ENCODE peak calls at places on chromosomes 4 and X, in ten cellular contexts. G, Q, A, R, L, N, U, J, O and P are unnamed samples.

GRCh38 chr4:25865586-25865985 is 2.8 kb upstream of the SEL1L3 start:
- DNase-seq in G (peak), Q (peak), A (no peak), R (peak), L (peak), N (peak), U (peak), J (no peak), O (peak), P (peak)

GRCh38 chr4:139553751-139554670 is 2.0 kb downstream of the SETD7 start:
- DNase-seq in G (no peak), Q (no peak), A (no peak), R (no peak), L (no peak), N (no peak), U (no peak), J (no peak), O (no peak), P (no peak)

GRCh38 chr4:159451006-159451405 is 348.1 kb downstream of the RAPGEF2 start:
- DNase-seq in G (peak), Q (no peak), A (no peak), R (no peak), L (peak), N (peak), U (peak), J (no peak), O (no peak), P (no peak)

GRCh38 chrX:20364238-20364637 is 97.5 kb upstream of the RPS6KA3 start:
- DNase-seq in G (no peak), Q (no peak), A (no peak), R (no peak), L (no peak), N (no peak), U (no peak), J (no peak), O (no peak), P (no peak)

GRCh38 chrX:31931225-31931624 is 859.4 kb upstream of the FTHL17 start:
- DNase-seq in G (peak), Q (no peak), A (no peak), R (no peak), L (peak), N (no peak), U (peak), J (no peak), O (no peak), P (no peak)

GRCh38 chr4:2402453-2402852 is 16.0 kb downstream of the ZFYVE28 start:
- DNase-seq in G (no peak), Q (no peak), A (no peak), R (no peak), L (no peak), N (no peak), U (no peak), J (no peak), O (no peak), P (no peak)

GRCh38 chr4:12411072-12411471 is 982.4 kb upstream of the HS3ST1 start:
- DNase-seq in G (no peak), Q (no peak), A (no peak), R (no peak), L (peak), N (no peak), U (no peak), J (no peak), O (no peak), P (peak)

GRCh38 chrX:9482408-9482807 is 17.6 kb downstream of the TBL1X start:
- DNase-seq in G (no peak), Q (no peak), A (no peak), R (no peak), L (no peak), N (peak), U (no peak), J (no peak), O (no peak), P (no peak)

GRCh38 chr4:151688003-151688784 is 72.6 kb downstream of the GATB start:
- DNase-seq in G (no peak), Q (no peak), A (peak), R (no peak), L (no peak), N (no peak), U (peak), J (peak), O (no peak), P (peak)

GRCh38 chrX:150572206-150572605 is 3.8 kb downstream of the MTM1 start:
- DNase-seq in G (peak), Q (no peak), A (no peak), R (no peak), L (no peak), N (peak), U (no peak), J (no peak), O (no peak), P (no peak)

GRCh38 chr4:32519060-32519459 is 1798.9 kb downstream of the PCDH7 start:
- DNase-seq in G (no peak), Q (no peak), A (no peak), R (no peak), L (peak), N (no peak), U (no peak), J (no peak), O (no peak), P (peak)

GRCh38 chrX:18883234-18883960 is 100.5 kb downstream of the PHKA2 start:
- DNase-seq in G (no peak), Q (peak), A (no peak), R (no peak), L (no peak), N (peak), U (no peak), J (no peak), O (peak), P (no peak)

GRCh38 chrX:72492499-72492898 is 80.1 kb downstream of the HDAC8 start:
- DNase-seq in G (no peak), Q (no peak), A (no peak), R (no peak), L (no peak), N (no peak), U (no peak), J (no peak), O (no peak), P (no peak)

GRCh38 chr4:57071340-57071739 is 38.8 kb downstream of the IGFBP7 start:
- DNase-seq in G (peak), Q (no peak), A (no peak), R (peak), L (peak), N (no peak), U (peak), J (no peak), O (no peak), P (peak)

GRCh38 chrX:74286950-74287349 is 17.0 kb upstream of the ZCCHC13 start:
- DNase-seq in G (peak), Q (no peak), A (no peak), R (no peak), L (peak), N (peak), U (peak), J (no peak), O (no peak), P (peak)

GRCh38 chr4:2289311-2289954 is 27.5 kb upstream of the MXD4 start:
- DNase-seq in G (no peak), Q (no peak), A (no peak), R (no peak), L (no peak), N (no peak), U (no peak), J (peak), O (peak), P (no peak)

GRCh38 chr4:6926681-6927478 is 17.3 kb downstream of the TBC1D14 start:
- DNase-seq in G (no peak), Q (no peak), A (no peak), R (peak), L (peak), N (no peak), U (peak), J (no peak), O (peak), P (no peak)

GRCh38 chr4:184441461-184442392 is 32.6 kb downstream of the IRF2 start:
- DNase-seq in G (no peak), Q (no peak), A (no peak), R (no peak), L (peak), N (no peak), U (no peak), J (no peak), O (no peak), P (no peak)

GRCh38 chr4:153512952-153513500 is 46.9 kb downstream of the TMEM131L start:
- DNase-seq in G (no peak), Q (no peak), A (no peak), R (no peak), L (peak), N (no peak), U (peak), J (no peak), O (no peak), P (peak)

GRCh38 chrX:132590350-132591026 is 101.7 kb upstream of the MBNL3 start:
- DNase-seq in G (no peak), Q (peak), A (no peak), R (no peak), L (no peak), N (no peak), U (no peak), J (no peak), O (peak), P (no peak)

GRCh38 chrX:17187301-17187836 is 187.6 kb upstream of the NHS start:
- DNase-seq in G (no peak), Q (no peak), A (peak), R (peak), L (no peak), N (no peak), U (no peak), J (no peak), O (no peak), P (no peak)

GRCh38 chr4:107755841-107756356 is 35.9 kb upstream of the PAPSS1 start:
- DNase-seq in G (no peak), Q (no peak), A (no peak), R (no peak), L (peak), N (no peak), U (peak), J (no peak), O (no peak), P (peak)

GRCh38 chr4:87071401-87071800 is 136.6 kb downstream of the AFF1 start:
- DNase-seq in G (no peak), Q (no peak), A (no peak), R (no peak), L (no peak), N (no peak), U (no peak), J (no peak), O (no peak), P (no peak)

GRCh38 chr4:87076690-87077358 is 142.0 kb downstream of the AFF1 start:
- DNase-seq in G (no peak), Q (no peak), A (no peak), R (no peak), L (no peak), N (no peak), U (no peak), J (no peak), O (no peak), P (no peak)

GRCh38 chr4:87073570-87074470 is 139.0 kb downstream of the AFF1 start:
- DNase-seq in G (peak), Q (no peak), A (no peak), R (peak), L (no peak), N (peak), U (peak), J (no peak), O (no peak), P (peak)

GRCh38 chr4:87075876-87076275 is 141.1 kb downstream of the AFF1 start:
- DNase-seq in G (no peak), Q (no peak), A (no peak), R (no peak), L (no peak), N (no peak), U (no peak), J (no peak), O (no peak), P (no peak)

DNA sequence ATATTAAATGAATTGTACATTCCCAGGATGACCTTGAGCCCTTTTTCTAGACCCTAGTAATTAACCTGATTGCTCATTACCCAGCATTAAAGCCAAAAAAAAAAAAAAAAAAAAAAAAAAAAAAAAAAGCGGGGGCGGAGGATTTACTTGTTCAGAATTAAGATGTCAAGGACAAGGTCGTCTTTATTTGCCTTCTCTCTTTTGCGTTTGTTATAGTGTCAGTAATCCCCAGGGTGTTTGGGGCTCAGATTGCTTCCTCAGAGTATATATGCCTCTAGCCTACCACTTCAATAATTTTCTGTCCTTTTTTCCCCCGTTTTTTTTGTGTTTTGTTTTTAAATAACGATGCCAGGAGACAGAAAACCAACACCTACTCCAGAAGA is 138.4 kb downstream of the AFF1 start:
- DNase-seq in G (no peak), Q (no peak), A (no peak), R (no peak), L (no peak), N (no peak), U (no peak), J (no peak), O (no peak), P (no peak)
- H3K4me3 ChIP-seq in G (no peak), Q (no peak), A (no peak), R (no peak), L (no peak), N (peak), U (no peak), J (no peak), O (no peak), P (no peak)

DNA sequence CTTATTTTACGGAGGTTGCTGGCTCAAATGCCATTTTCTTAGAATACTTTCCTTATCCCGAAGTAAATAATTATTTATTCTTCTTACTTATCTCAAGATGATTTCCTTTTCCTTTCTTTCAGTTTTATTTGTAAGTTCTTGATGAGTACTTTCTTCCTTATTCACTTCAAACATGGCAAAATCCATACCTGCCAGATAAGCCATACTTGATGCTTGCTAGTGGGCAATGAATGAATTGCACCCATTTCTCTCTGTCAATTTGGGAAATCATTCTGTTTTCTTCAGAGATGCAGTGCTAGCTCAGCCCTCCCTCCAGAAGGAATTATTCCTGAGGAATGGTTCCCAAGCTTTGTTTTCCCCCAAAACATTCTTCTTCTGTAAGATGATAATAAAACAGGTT is 598.3 kb downstream of the SPRY1 start:
- DNase-seq in G (no peak), Q (no peak), A (no peak), R (no peak), L (no peak), N (peak), U (no peak), J (no peak), O (no peak), P (no peak)
- TF ChIP-seq CTCF in G (peak), Q (no peak), A (peak), R (no peak), L (peak), N (peak), U (peak), J (no peak), O (no peak), P (peak)

GRCh38 chrX:13694359-13694758 is 5.4 kb downstream of the RAB9A start:
- DNase-seq in G (no peak), Q (no peak), A (no peak), R (no peak), L (no peak), N (no peak), U (peak), J (no peak), O (no peak), P (peak)
- H3K4me3 ChIP-seq in G (no peak), Q (no peak), A (no peak), R (no peak), L (no peak), N (no peak), U (no peak), J (no peak), O (no peak), P (no peak)

GRCh38 chr4:122305853-122306252 is 73.0 kb upstream of the ADAD1 start:
- DNase-seq in G (no peak), Q (no peak), A (no peak), R (no peak), L (no peak), N (no peak), U (no peak), J (no peak), O (no peak), P (no peak)

GRCh38 chr4:122313001-122313400 is 65.8 kb upstream of the ADAD1 start:
- DNase-seq in G (no peak), Q (no peak), A (no peak), R (no peak), L (peak), N (no peak), U (no peak), J (no peak), O (no peak), P (peak)

GRCh38 chr4:122309988-122310626 is 68.7 kb upstream of the ADAD1 start:
- DNase-seq in G (no peak), Q (no peak), A (no peak), R (no peak), L (peak), N (peak), U (no peak), J (no peak), O (no peak), P (peak)
- TF ChIP-seq CTCF in G (peak), Q (peak), A (peak), R (no peak), L (peak), N (peak), U (peak), J (no peak), O (peak), P (peak)